ENCODE peak calls at places on chromosome X, in eight cellular contexts. M, R, T, H, A, C, B and D are unnamed samples.

GRCh38 chrX:140756948-140757347 is 47.4 kb downstream of the LINC00632 start:
- DNase-seq in M (no peak), R (no peak), T (no peak), H (no peak), A (no peak), C (no peak), B (no peak), D (no peak)

GRCh38 chrX:98795636-98796035 is 1614.4 kb downstream of the PCDH19 start:
- DNase-seq in M (no peak), R (no peak), T (no peak), H (no peak), A (no peak), C (no peak), B (no peak), D (no peak)

GRCh38 chrX:153777261-153778090 is 3.4 kb upstream of the SRPK3 start:
- DNase-seq in M (peak; percentile 21), R (no peak), T (no peak), H (no peak), A (no peak), C (no peak), B (no peak), D (no peak)

GRCh38 chrX:97039363-97040029 is 155.8 kb downstream of the RPA4 start:
- DNase-seq in M (peak; percentile 31), R (no peak), T (no peak), H (peak; percentile 19), A (no peak), C (peak; percentile 57), B (peak; percentile 27), D (no peak)

GRCh38 chrX:53474707-53475106 is 40.5 kb upstream of the HSD17B10 start:
- DNase-seq in M (no peak), R (no peak), T (no peak), H (no peak), A (no peak), C (no peak), B (no peak), D (no peak)

GRCh38 chrX:135185795-135186443 is 14.7 kb upstream of the CT55 start:
- DNase-seq in M (no peak), R (peak; percentile 34), T (no peak), H (no peak), A (peak; percentile 42), C (no peak), B (no peak), D (no peak)

GRCh38 chrX:57172544-57172943 is 35.3 kb upstream of the SPIN2A start:
- DNase-seq in M (peak; percentile 35), R (no peak), T (no peak), H (no peak), A (no peak), C (no peak), B (no peak), D (no peak)

GRCh38 chrX:104195489-104196084 is 29.3 kb downstream of the FAM199X start:
- DNase-seq in M (no peak), R (peak; percentile 4), T (no peak), H (no peak), A (peak; percentile 1), C (no peak), B (no peak), D (no peak)

GRCh38 chrX:47483310-47484268 is 567 bp upstream of the ZNF41 start:
- DNase-seq in M (peak; percentile 36), R (no peak), T (no peak), H (peak; percentile 29), A (no peak), C (peak; percentile 63), B (no peak), D (no peak)

GRCh38 chrX:150503898-150504219 is 64.6 kb upstream of the MTM1 start:
- DNase-seq in M (no peak), R (peak; percentile 10), T (no peak), H (no peak), A (no peak), C (no peak), B (peak; percentile 49), D (no peak)

GRCh38 chrX:16418650-16419049 is 231.3 kb upstream of the S100G start:
- DNase-seq in M (no peak), R (no peak), T (no peak), H (no peak), A (no peak), C (no peak), B (no peak), D (no peak)

GRCh38 chrX:40866878-40867277 is 131.5 kb upstream of the MED14 start:
- DNase-seq in M (peak; percentile 33), R (no peak), T (no peak), H (no peak), A (no peak), C (no peak), B (no peak), D (peak; percentile 26)

GRCh38 chrX:53684415-53685192 is 1.9 kb downstream of the HUWE1 start:
- DNase-seq in M (no peak), R (peak; percentile 1), T (no peak), H (no peak), A (no peak), C (no peak), B (no peak), D (no peak)

GRCh38 chrX:7996414-7996813 is 69.2 kb upstream of the PNPLA4 start:
- DNase-seq in M (no peak), R (no peak), T (no peak), H (no peak), A (no peak), C (no peak), B (peak; percentile 28), D (no peak)

GRCh38 chrX:19698691-19699090 is 183.4 kb upstream of the MAP3K15 start:
- DNase-seq in M (no peak), R (no peak), T (no peak), H (no peak), A (no peak), C (no peak), B (no peak), D (no peak)

GRCh38 chrX:47218280-47218919 is at the start of gene CDK16:
- DNase-seq in M (peak; percentile 87), R (peak; percentile 82), T (peak; percentile 52), H (peak; percentile 82), A (peak; percentile 45), C (peak; percentile 91), B (peak; percentile 79), D (peak; percentile 73)

GRCh38 chrX:120450163-120450562 is 18.9 kb downstream of the LAMP2 start:
- DNase-seq in M (no peak), R (no peak), T (no peak), H (no peak), A (no peak), C (no peak), B (no peak), D (no peak)

GRCh38 chrX:114962209-114962608 is 55.2 kb downstream of the IL13RA2 start:
- DNase-seq in M (no peak), R (no peak), T (no peak), H (no peak), A (no peak), C (no peak), B (no peak), D (no peak)

GRCh38 chrX:133369065-133369464 is 46.2 kb downstream of the GPC4 start:
- DNase-seq in M (no peak), R (no peak), T (no peak), H (no peak), A (no peak), C (no peak), B (no peak), D (no peak)

GRCh38 chrX:13094780-13095425 is 50.5 kb upstream of the FAM9C start:
- DNase-seq in M (no peak), R (no peak), T (no peak), H (no peak), A (no peak), C (no peak), B (no peak), D (no peak)

GRCh38 chrX:116961872-116962582 is 499.3 kb upstream of the CT83 start:
- DNase-seq in M (no peak), R (no peak), T (no peak), H (no peak), A (no peak), C (no peak), B (no peak), D (no peak)

GRCh38 chrX:78513996-78514745 is 145.0 kb downstream of the RTL3 start:
- DNase-seq in M (no peak), R (no peak), T (no peak), H (no peak), A (no peak), C (no peak), B (no peak), D (no peak)

GRCh38 chrX:23403849-23404248 is 69.2 kb downstream of the PTCHD1 start:
- DNase-seq in M (no peak), R (no peak), T (no peak), H (no peak), A (peak; percentile 6), C (no peak), B (no peak), D (no peak)

GRCh38 chrX:53682885-53683555 is 3.5 kb downstream of the HUWE1 start:
- DNase-seq in M (peak; percentile 32), R (peak; percentile 46), T (no peak), H (peak; percentile 27), A (no peak), C (peak; percentile 65), B (no peak), D (peak; percentile 40)

GRCh38 chrX:123835661-123836371 is 24.0 kb upstream of the XIAP start:
- DNase-seq in M (no peak), R (peak; percentile 71), T (no peak), H (no peak), A (peak; percentile 59), C (no peak), B (no peak), D (no peak)

GRCh38 chrX:18574591-18574990 is 97.3 kb downstream of the RS1 start:
- DNase-seq in M (peak; percentile 47), R (no peak), T (no peak), H (peak; percentile 47), A (no peak), C (peak; percentile 63), B (no peak), D (no peak)

GRCh38 chrX:118974908-118975671 is 672 bp downstream of the LONRF3 start:
- DNase-seq in M (no peak), R (no peak), T (no peak), H (peak; percentile 31), A (no peak), C (peak; percentile 79), B (peak; percentile 68), D (no peak)
- H3K27ac ChIP-seq in M (peak overlapping the region; percentile 77), R (peak overlapping the region; percentile 98), T (peak overlapping the region; percentile 87), H (peak overlapping the region; percentile 53), A (peak overlapping the region; percentile 35), C (peak overlapping the region; percentile 74), B (peak overlapping the region; percentile 76), D (peak overlapping the region; percentile 95)

GRCh38 chrX:155027509-155028066 is 944 bp downstream of the FUNDC2 start:
- DNase-seq in M (no peak), R (no peak), T (no peak), H (peak; percentile 46), A (peak; percentile 23), C (peak; percentile 67), B (no peak), D (peak; percentile 15)
- TF ChIP-seq POLR2A in M (no peak), R (no peak), T (peak; percentile 56), H (peak; percentile 58), A (no peak), C (no peak), B (no peak), D (peak; percentile 79)

GRCh38 chrX:10756365-10756915 is 136.1 kb upstream of the MID1 start:
- DNase-seq in M (peak; percentile 30), R (peak; percentile 56), T (no peak), H (peak; percentile 28), A (peak; percentile 18), C (no peak), B (no peak), D (no peak)
- H3K27ac ChIP-seq in M (no peak overlapping the region), R (peak overlapping the region; percentile 74), T (no peak overlapping the region), H (peak overlapping the region; percentile 72), A (no peak overlapping the region), C (peak overlapping the region; percentile 71), B (no peak overlapping the region), D (no peak overlapping the region)

GRCh38 chrX:71283409-71284143 is at the start of gene NONO:
- DNase-seq in M (peak; percentile 86), R (peak; percentile 81), T (peak; percentile 81), H (peak; percentile 93), A (peak; percentile 98), C (peak; percentile 94), B (peak; percentile 83), D (peak; percentile 87)
- TF ChIP-seq POLR2A in M (no peak), R (peak; percentile 49), T (peak; percentile 63), H (peak; percentile 46), A (no peak), C (peak; percentile 78), B (no peak), D (peak; percentile 74)